ENCODE peak calls at places on chromosomes 13 and 19, in seven cellular contexts. One of them, this sample, is unnamed.

GRCh38 chr19:52689804-52690394 is 44.9 kb downstream of the ZNF611 start:
- DNase-seq in SK-N-SH: peak; percentile 61
- DNase-seq in MM.1S: no peak
- DNase-seq in thoracic aorta: peak; percentile 4
- DNase-seq in spleen: peak; percentile 84
- DNase-seq in AG04449: no peak
- DNase-seq in GM13976: peak; percentile 55
- DNase-seq in this sample: no peak

GRCh38 chr13:55087085-55087484 is 2053.6 kb upstream of the PRR20A start:
- DNase-seq in SK-N-SH: no peak
- DNase-seq in MM.1S: no peak
- DNase-seq in thoracic aorta: no peak
- DNase-seq in spleen: no peak
- DNase-seq in AG04449: no peak
- DNase-seq in GM13976: no peak
- DNase-seq in this sample: no peak

GRCh38 chr19:45171211-45171623 is 6.8 kb downstream of the TRAPPC6A start:
- DNase-seq in SK-N-SH: no peak
- DNase-seq in MM.1S: no peak
- DNase-seq in thoracic aorta: no peak
- DNase-seq in spleen: no peak
- DNase-seq in AG04449: no peak
- DNase-seq in GM13976: no peak
- DNase-seq in this sample: no peak

GRCh38 chr13:110593430-110594130 is 21.8 kb upstream of the NAXD start:
- DNase-seq in SK-N-SH: peak; percentile 80
- DNase-seq in MM.1S: peak; percentile 69
- DNase-seq in thoracic aorta: no peak
- DNase-seq in spleen: no peak
- DNase-seq in AG04449: no peak
- DNase-seq in GM13976: peak; percentile 81
- DNase-seq in this sample: peak; percentile 39

GRCh38 chr13:99335603-99336002 is 28.4 kb upstream of the GPR183 start:
- DNase-seq in SK-N-SH: no peak
- DNase-seq in MM.1S: no peak
- DNase-seq in thoracic aorta: no peak
- DNase-seq in spleen: no peak
- DNase-seq in AG04449: no peak
- DNase-seq in GM13976: peak; percentile 45
- DNase-seq in this sample: no peak

GRCh38 chr19:41917676-41918075 is 10.6 kb downstream of the ERFL start:
- DNase-seq in SK-N-SH: no peak
- DNase-seq in MM.1S: no peak
- DNase-seq in thoracic aorta: no peak
- DNase-seq in spleen: no peak
- DNase-seq in AG04449: no peak
- DNase-seq in GM13976: no peak
- DNase-seq in this sample: no peak

GRCh38 chr13:79480954-79481684 is at the start of gene NDFIP2:
- DNase-seq in SK-N-SH: peak; percentile 87
- DNase-seq in MM.1S: peak; percentile 89
- DNase-seq in thoracic aorta: peak; percentile 9
- DNase-seq in spleen: peak; percentile 94
- DNase-seq in AG04449: no peak
- DNase-seq in GM13976: peak; percentile 83
- DNase-seq in this sample: peak; percentile 81

GRCh38 chr19:12555456-12555930 is 4.2 kb upstream of the ZNF564 start:
- DNase-seq in SK-N-SH: peak; percentile 15
- DNase-seq in MM.1S: no peak
- DNase-seq in thoracic aorta: no peak
- DNase-seq in spleen: peak; percentile 77
- DNase-seq in AG04449: no peak
- DNase-seq in GM13976: no peak
- DNase-seq in this sample: no peak

GRCh38 chr13:31807090-31807541 is 67.8 kb downstream of the RXFP2 start:
- DNase-seq in SK-N-SH: no peak
- DNase-seq in MM.1S: no peak
- DNase-seq in thoracic aorta: no peak
- DNase-seq in spleen: no peak
- DNase-seq in AG04449: no peak
- DNase-seq in GM13976: no peak
- DNase-seq in this sample: no peak

GRCh38 chr13:42876810-42877550 is 95.6 kb downstream of the FAM216B start:
- DNase-seq in SK-N-SH: no peak
- DNase-seq in MM.1S: no peak
- DNase-seq in thoracic aorta: no peak
- DNase-seq in spleen: no peak
- DNase-seq in AG04449: no peak
- DNase-seq in GM13976: no peak
- DNase-seq in this sample: peak; percentile 57

DNA sequence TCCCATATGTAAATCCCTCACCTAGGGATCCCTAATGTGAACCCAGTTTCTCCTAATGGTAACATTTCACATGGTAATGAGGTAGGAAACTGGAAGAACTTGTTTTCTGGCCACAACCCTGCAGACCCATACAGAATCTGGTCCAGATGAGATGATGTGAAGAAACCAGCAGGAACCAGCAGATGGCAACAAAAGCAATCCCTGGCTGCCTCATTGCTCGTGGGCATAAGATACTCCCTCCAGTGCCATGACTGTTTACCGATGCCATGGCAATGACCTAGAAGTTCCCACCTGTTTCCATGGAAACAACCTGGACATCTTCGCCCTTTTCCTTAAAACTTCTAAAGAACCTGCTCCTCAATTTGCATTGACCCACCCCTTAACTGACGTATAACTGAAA is 1.4 kb upstream of the CD209 start:
- DNase-seq in SK-N-SH: no peak
- DNase-seq in MM.1S: no peak
- DNase-seq in thoracic aorta: no peak
- DNase-seq in spleen: no peak
- DNase-seq in AG04449: no peak
- DNase-seq in GM13976: no peak
- DNase-seq in this sample: peak; percentile 13
- TF ChIP-seq CTCF in SK-N-SH: no peak
- TF ChIP-seq CTCF in MM.1S: peak; percentile 24
- TF ChIP-seq CTCF in thoracic aorta: no peak
- TF ChIP-seq CTCF in spleen: no peak
- TF ChIP-seq CTCF in AG04449: no peak
- TF ChIP-seq CTCF in GM13976: no peak
- TF ChIP-seq CTCF in this sample: peak; percentile 29

DNA sequence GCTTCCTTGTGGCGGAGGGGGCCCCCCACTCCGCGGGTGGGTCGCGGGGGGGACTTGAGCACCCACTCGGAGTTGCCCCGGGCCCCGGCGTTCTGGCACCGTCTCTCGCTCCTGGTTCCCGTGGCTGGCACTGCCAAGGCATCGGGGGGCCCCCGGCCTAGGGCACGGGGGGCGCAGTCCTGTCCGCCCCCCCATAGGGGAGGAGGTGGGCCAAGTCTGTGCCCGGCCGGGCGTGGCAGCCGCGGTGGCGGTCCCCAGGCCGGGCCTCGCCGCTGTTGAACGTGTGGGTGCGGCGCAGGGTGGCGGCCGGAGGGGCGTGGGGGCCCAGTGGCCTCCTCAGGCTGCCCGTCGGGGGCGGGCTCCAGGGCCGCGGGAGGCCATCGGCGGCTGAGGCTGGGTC is 3.6 kb upstream of the LRG1 start:
- DNase-seq in SK-N-SH: no peak
- DNase-seq in MM.1S: no peak
- DNase-seq in thoracic aorta: no peak
- DNase-seq in spleen: no peak
- DNase-seq in AG04449: no peak
- DNase-seq in GM13976: no peak
- DNase-seq in this sample: no peak
- TF ChIP-seq CTCF in SK-N-SH: no peak
- TF ChIP-seq CTCF in MM.1S: no peak
- TF ChIP-seq CTCF in thoracic aorta: no peak
- TF ChIP-seq CTCF in spleen: no peak
- TF ChIP-seq CTCF in AG04449: no peak
- TF ChIP-seq CTCF in GM13976: no peak
- TF ChIP-seq CTCF in this sample: no peak

GRCh38 chr19:55694241-55694655 is 19.2 kb downstream of the EPN1 start:
- DNase-seq in SK-N-SH: no peak
- DNase-seq in MM.1S: no peak
- DNase-seq in thoracic aorta: no peak
- DNase-seq in spleen: peak; percentile 46
- DNase-seq in AG04449: no peak
- DNase-seq in GM13976: no peak
- DNase-seq in this sample: no peak
- TF ChIP-seq CTCF in SK-N-SH: no peak
- TF ChIP-seq CTCF in MM.1S: no peak
- TF ChIP-seq CTCF in thoracic aorta: no peak
- TF ChIP-seq CTCF in spleen: no peak
- TF ChIP-seq CTCF in AG04449: no peak
- TF ChIP-seq CTCF in GM13976: no peak
- TF ChIP-seq CTCF in this sample: no peak

GRCh38 chr13:38897521-38897920 is 93.1 kb downstream of the STOML3 start:
- DNase-seq in SK-N-SH: no peak
- DNase-seq in MM.1S: no peak
- DNase-seq in thoracic aorta: no peak
- DNase-seq in spleen: no peak
- DNase-seq in AG04449: no peak
- DNase-seq in GM13976: no peak
- DNase-seq in this sample: no peak
- TF ChIP-seq CTCF in SK-N-SH: no peak
- TF ChIP-seq CTCF in MM.1S: no peak
- TF ChIP-seq CTCF in thoracic aorta: no peak
- TF ChIP-seq CTCF in spleen: no peak
- TF ChIP-seq CTCF in AG04449: no peak
- TF ChIP-seq CTCF in GM13976: no peak
- TF ChIP-seq CTCF in this sample: no peak

GRCh38 chr13:51541809-51542258 is 42.4 kb upstream of the WDFY2 start:
- DNase-seq in SK-N-SH: no peak
- DNase-seq in MM.1S: no peak
- DNase-seq in thoracic aorta: no peak
- DNase-seq in spleen: no peak
- DNase-seq in AG04449: no peak
- DNase-seq in GM13976: no peak
- DNase-seq in this sample: no peak
- TF ChIP-seq CTCF in SK-N-SH: no peak
- TF ChIP-seq CTCF in MM.1S: no peak
- TF ChIP-seq CTCF in thoracic aorta: no peak
- TF ChIP-seq CTCF in spleen: no peak
- TF ChIP-seq CTCF in AG04449: no peak
- TF ChIP-seq CTCF in GM13976: no peak
- TF ChIP-seq CTCF in this sample: no peak